ENCODE peak calls at places on chromosomes 12 and 14, in four cellular contexts. O, F, N and U are unnamed samples.

GRCh38 chr12:90947869-90948268 is 7.1 kb downstream of the CCER1 start:
- DNase-seq in O (no peak), F (no peak), N (no peak), U (no peak)

GRCh38 chr12:22477166-22477893 is 67.0 kb downstream of the C2CD5 start:
- DNase-seq in N (no peak), F (peak; percentile 93), O (no peak), U (no peak)

GRCh38 chr12:98532687-98533304 is 17.4 kb downstream of the TMPO start:
- DNase-seq in F (peak; percentile 68), N (no peak), O (no peak), U (no peak)

GRCh38 chr12:92208613-92209121 is 63.0 kb upstream of the BTG1 start:
- DNase-seq in N (no peak), O (no peak), F (peak; percentile 67), U (peak; percentile 47)

GRCh38 chr14:34180428-34180827 is 229.6 kb upstream of the EGLN3 start:
- DNase-seq in N (no peak), F (no peak), O (no peak), U (no peak)

GRCh38 chr12:54958048-54958658 is 26.4 kb downstream of the TESPA1 start:
- DNase-seq in N (no peak), O (peak; percentile 64), F (peak; percentile 83), U (peak; percentile 43)

GRCh38 chr12:105083041-105083440 is 1.2 kb downstream of the ALDH1L2 start:
- DNase-seq in O (no peak), F (peak; percentile 17), N (no peak), U (no peak)

GRCh38 chr12:95848575-95849388 is 10.0 kb upstream of the SNRPF start:
- DNase-seq in N (no peak), O (no peak), F (peak; percentile 61), U (no peak)

GRCh38 chr12:117151195-117152031 is 38.9 kb downstream of the FBXO21 start:
- DNase-seq in F (peak; percentile 73), O (peak; percentile 70), N (peak; percentile 80), U (no peak)

GRCh38 chr14:87944987-87945604 is 47.9 kb downstream of the GALC start:
- DNase-seq in F (peak; percentile 73), O (no peak), N (no peak), U (no peak)
- TF ChIP-seq CTCF in F (peak; percentile 60), O (peak; percentile 68), N (peak; percentile 64), U (peak; percentile 31)

DNA sequence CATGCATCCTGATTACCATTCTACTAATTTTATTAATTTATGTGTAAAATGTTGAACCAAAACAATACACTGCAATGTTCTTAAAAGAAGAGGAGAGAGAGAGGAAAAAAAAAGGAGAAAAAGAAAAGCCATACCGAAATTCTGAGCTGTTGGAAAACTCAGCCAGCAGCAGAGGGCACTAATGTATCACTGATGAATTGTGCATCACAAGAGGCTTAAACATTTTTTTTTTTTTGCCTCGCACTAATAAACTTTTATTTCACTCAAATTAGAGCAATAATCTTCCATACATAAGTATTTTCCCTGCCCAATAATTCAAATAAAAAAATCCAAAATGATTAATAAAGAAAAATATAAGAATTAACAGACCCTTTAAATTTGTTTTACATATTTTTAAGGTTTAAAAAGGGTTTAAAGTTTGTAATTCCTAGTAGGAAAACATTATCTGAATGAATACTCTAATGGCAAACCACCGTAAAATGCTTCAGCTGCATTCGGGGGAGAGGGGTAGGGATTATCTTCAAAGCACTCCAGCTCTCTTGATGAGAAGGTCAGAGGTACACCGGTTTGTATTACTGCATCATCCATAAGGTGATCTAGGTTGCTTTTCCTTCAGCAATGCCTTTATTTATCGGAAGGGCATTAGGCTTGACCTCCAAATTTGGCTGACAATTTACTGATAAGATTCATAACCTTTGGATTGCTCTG is 41.9 kb downstream of the ATP23 start:
- DNase-seq in O (peak; percentile 54), F (peak; percentile 80), N (no peak), U (no peak)
- TF ChIP-seq CTCF in O (peak; percentile 55), F (peak; percentile 65), N (peak; percentile 38), U (peak; percentile 16)

DNA sequence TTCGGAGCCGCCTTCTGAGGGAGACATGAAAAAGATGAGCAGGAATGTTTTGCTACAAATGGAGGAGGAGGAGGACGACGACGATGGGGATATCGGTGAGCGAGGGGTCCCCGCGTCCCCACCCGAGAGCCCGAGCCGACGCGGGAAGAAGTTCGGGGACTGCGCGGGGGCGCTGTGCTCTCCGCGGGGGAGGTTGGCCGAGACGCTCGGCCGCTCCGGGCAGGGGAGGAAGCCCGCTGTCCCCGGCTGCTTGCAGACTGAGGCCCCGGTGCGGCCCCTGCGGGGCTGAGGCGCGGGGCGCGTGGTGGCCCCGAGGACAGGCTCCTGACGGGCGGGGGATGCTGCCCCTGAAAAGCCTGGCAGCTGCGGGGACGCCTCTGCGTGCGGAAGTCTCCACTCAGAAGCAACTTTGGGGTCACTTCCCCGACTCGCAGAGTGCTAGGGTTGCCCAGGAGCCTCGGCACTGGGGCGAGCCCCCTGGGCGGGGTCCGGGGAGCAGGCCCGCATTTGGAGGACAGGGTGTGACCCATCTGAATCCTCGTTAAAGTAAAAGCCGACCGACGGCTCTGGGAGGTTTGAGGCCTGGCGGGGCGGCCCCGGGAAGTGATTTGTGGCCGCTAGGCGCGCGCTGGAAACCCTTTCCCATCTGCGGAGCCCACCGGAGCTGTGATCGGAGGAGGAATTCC is 545 bp downstream of the ANO6 start:
- DNase-seq in F (peak; percentile 57), N (peak; percentile 76), O (no peak), U (peak; percentile 71)
- TF ChIP-seq CTCF in F (peak; percentile 43), N (peak; percentile 16), O (peak; percentile 21), U (peak; percentile 43)

DNA sequence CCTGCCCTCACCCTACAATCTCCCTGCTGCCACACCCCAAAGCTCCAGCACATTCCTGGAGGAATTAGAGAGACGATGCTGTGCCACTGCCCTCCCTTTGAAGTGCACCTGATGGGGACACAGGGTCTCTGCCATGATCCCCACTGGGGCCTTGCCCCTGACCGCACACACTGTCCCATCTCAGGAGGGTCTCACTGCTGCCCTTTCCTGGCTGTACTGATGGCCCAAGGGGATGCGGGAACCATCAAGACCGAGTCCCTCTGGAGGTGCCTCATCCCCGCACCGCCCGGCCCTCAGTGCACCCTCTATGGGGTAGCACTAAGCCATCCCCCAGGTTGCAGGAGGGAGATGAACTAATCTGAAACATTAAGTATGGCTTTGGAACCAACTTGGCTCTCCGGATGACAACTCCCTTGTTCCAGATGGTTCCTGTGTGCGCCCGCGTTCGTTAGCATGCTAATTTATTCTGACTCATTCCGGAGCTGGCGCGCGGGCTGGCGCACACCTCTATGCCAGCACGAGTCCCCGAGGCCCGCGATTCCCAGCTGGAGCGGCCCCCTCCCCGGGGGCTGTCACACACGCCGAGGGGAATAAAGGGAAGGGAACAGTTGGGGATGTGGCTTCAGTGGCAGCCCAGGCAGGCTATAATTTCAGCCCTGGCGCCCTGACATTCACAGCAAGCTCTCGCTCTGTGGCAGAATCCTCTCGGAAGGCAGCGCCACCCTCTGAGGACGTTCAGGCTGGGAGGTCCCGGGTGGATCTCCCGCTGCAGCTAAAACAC is 34.2 kb upstream of the C14orf180 start:
- DNase-seq in F (no peak), N (peak; percentile 55), O (peak; percentile 81), U (no peak)
- TF ChIP-seq CTCF in F (no peak), N (no peak), O (peak; percentile 34), U (no peak)

DNA sequence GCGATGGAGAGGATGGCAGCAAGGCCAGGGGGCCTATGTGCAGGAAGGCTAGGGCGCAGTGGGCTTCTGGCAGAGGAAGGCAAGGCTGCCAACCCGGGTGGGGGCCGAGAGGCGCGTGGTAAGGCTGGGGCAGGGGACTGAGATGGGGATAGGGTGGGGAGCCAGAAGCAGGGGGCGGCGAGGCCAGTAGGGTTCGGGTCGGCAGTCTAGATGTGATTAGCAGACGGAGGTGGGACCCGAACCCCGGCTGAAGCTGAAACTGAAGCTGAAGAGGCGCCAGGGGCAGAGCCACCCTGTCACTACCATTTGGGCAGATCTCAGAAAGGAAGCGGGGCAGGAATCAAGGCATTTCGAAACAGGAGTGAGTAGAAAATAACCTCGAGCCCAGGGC is 519 bp downstream of the TMED8 start:
- DNase-seq in O (peak; percentile 29), N (no peak), F (no peak), U (peak; percentile 47)
- TF ChIP-seq CTCF in O (no peak), N (no peak), F (no peak), U (no peak)

GRCh38 chr12:108525681-108526080 is 10.6 kb downstream of the FICD start:
- DNase-seq in O (no peak), N (no peak), F (no peak), U (no peak)

GRCh38 chr12:108532061-108532848 is 17.2 kb downstream of the FICD start:
- DNase-seq in F (no peak), O (no peak), N (no peak), U (no peak)

GRCh38 chr12:108530141-108530540 is 15.1 kb downstream of the FICD start:
- DNase-seq in F (no peak), O (no peak), N (no peak), U (no peak)

GRCh38 chr12:108523365-108523764 is 8.3 kb downstream of the FICD start:
- DNase-seq in N (no peak), F (no peak), O (no peak), U (no peak)

GRCh38 chr12:108526482-108527234 is 11.6 kb downstream of the FICD start:
- DNase-seq in O (no peak), F (peak; percentile 21), N (no peak), U (no peak)
- TF ChIP-seq CTCF in O (no peak), F (no peak), N (no peak), U (no peak)

GRCh38 chr12:3496964-3497363 is 6.0 kb downstream of the PRMT8 start:
- DNase-seq in O (peak; percentile 15), F (no peak), N (no peak), U (no peak)
- TF ChIP-seq CTCF in O (no peak), F (no peak), N (no peak), U (no peak)